ENCODE peak calls at places on chromosomes 11 and 22, in six cellular contexts. V is A549, F is K562, P is IMR-90, Q is activated B cell treated with CpG ODN at 0.5 μM for 24 hours, A is prostate gland. B is an unnamed sample.

GRCh38 chr11:74683941-74684481 is 47.2 kb downstream of the CHRDL2 start:
- DNase-seq in V (no peak), F (no peak), P (peak), Q (no peak), A (no peak), B (no peak)

GRCh38 chr22:40374567-40374966 is 4.2 kb downstream of the SGSM3 start:
- DNase-seq in V (no peak), F (no peak), P (no peak), Q (no peak), A (no peak), B (no peak)

GRCh38 chr22:21827628-21828267 is 39.7 kb downstream of the MAPK1 start:
- DNase-seq in V (no peak), F (no peak), P (no peak), Q (no peak), A (no peak), B (no peak)

GRCh38 chr11:115170133-115170815 is 333.9 kb downstream of the CADM1 start:
- DNase-seq in V (no peak), F (peak), P (peak), Q (no peak), A (no peak), B (no peak)

GRCh38 chr11:115676206-115676605 is 172.0 kb upstream of the CADM1 start:
- DNase-seq in V (no peak), F (no peak), P (no peak), Q (no peak), A (no peak), B (no peak)

GRCh38 chr11:18457435-18457834 is 1.8 kb downstream of the LDHAL6A start:
- DNase-seq in V (peak), F (no peak), P (no peak), Q (no peak), A (no peak), B (no peak)

GRCh38 chr22:36182871-36183270 is 18.7 kb downstream of the APOL4 start:
- DNase-seq in V (no peak), F (no peak), P (no peak), Q (no peak), A (no peak), B (no peak)

GRCh38 chr11:103812680-103813079 is 223.8 kb upstream of the DDI1 start:
- DNase-seq in V (no peak), F (no peak), P (no peak), Q (no peak), A (no peak), B (no peak)

GRCh38 chr11:104164028-104164520 is at the start of gene PDGFD:
- DNase-seq in V (peak), F (no peak), P (peak), Q (peak), A (peak), B (no peak)

GRCh38 chr22:20424937-20425587 is 12.6 kb downstream of the SCARF2 start:
- DNase-seq in V (no peak), F (no peak), P (no peak), Q (no peak), A (no peak), B (no peak)

GRCh38 chr11:13358871-13359270 is 81.3 kb downstream of the BMAL1 start:
- DNase-seq in V (no peak), F (no peak), P (peak), Q (no peak), A (no peak), B (no peak)

GRCh38 chr11:75350743-75351540 is 519 bp downstream of the ARRB1 start:
- DNase-seq in V (no peak), F (peak), P (peak), Q (peak), A (peak), B (no peak)

GRCh38 chr11:1120532-1121342 is 37.0 kb upstream of the MUC5AC start:
- DNase-seq in V (no peak), F (no peak), P (no peak), Q (peak), A (no peak), B (no peak)

GRCh38 chr22:18999416-18999815 is 63.3 kb upstream of the PRODH start:
- DNase-seq in V (no peak), F (no peak), P (no peak), Q (no peak), A (no peak), B (no peak)

GRCh38 chr22:29259253-29259899 is 8.4 kb downstream of the RHBDD3 start:
- DNase-seq in V (peak), F (no peak), P (no peak), Q (no peak), A (no peak), B (no peak)

GRCh38 chr11:76335827-76336226 is 45.1 kb downstream of the THAP12 start:
- DNase-seq in V (no peak), F (no peak), P (no peak), Q (no peak), A (no peak), B (no peak)

GRCh38 chr11:63999349-64000025 is 13.2 kb downstream of the OTUB1 start:
- DNase-seq in V (no peak), F (peak), P (no peak), Q (peak), A (peak), B (no peak)

GRCh38 chr11:62399172-62399867 is 19.5 kb upstream of the SCGB1A1 start:
- DNase-seq in V (no peak), F (no peak), P (no peak), Q (no peak), A (no peak), B (peak)

GRCh38 chr22:42931421-42932196 is 74.5 kb upstream of the ARFGAP3 start:
- DNase-seq in V (no peak), F (no peak), P (peak), Q (no peak), A (no peak), B (no peak)

GRCh38 chr22:32661296-32661695 is 140.2 kb upstream of the TIMP3 start:
- DNase-seq in V (no peak), F (no peak), P (peak), Q (no peak), A (no peak), B (no peak)

GRCh38 chr11:119532551-119532950 is 109.6 kb upstream of the THY1 start:
- DNase-seq in V (no peak), F (no peak), P (no peak), Q (no peak), A (no peak), B (no peak)

GRCh38 chr11:123307276-123307675 is 112.2 kb upstream of the CLMP start:
- DNase-seq in V (no peak), F (no peak), P (no peak), Q (no peak), A (no peak), B (no peak)

GRCh38 chr22:48755332-48755949 is 1072.2 kb downstream of the BRD1 start:
- DNase-seq in V (no peak), F (no peak), P (no peak), Q (no peak), A (no peak), B (no peak)

GRCh38 chr11:93089474-93090102 is 108.2 kb downstream of the SLC36A4 start:
- DNase-seq in V (peak), F (no peak), P (peak), Q (no peak), A (no peak), B (no peak)

GRCh38 chr11:61657566-61657965 is 22.6 kb upstream of the DAGLA start:
- DNase-seq in V (no peak), F (no peak), P (no peak), Q (no peak), A (peak), B (no peak)

GRCh38 chr22:23237201-23237798 is 57.0 kb downstream of the BCR start:
- DNase-seq in V (no peak), F (peak), P (peak), Q (no peak), A (no peak), B (no peak)

GRCh38 chr22:49951001-49951677 is 9.4 kb upstream of the PIM3 start:
- DNase-seq in V (no peak), F (peak), P (peak), Q (no peak), A (peak), B (no peak)

GRCh38 chr11:112795142-112795815 is 165.9 kb upstream of the NCAM1 start:
- DNase-seq in V (peak), F (peak), P (peak), Q (no peak), A (no peak), B (no peak)

GRCh38 chr11:100740440-100740839 is 53.4 kb downstream of the ARHGAP42 start:
- DNase-seq in V (no peak), F (no peak), P (peak), Q (no peak), A (no peak), B (no peak)

GRCh38 chr11:8732276-8732675 is 49.7 kb downstream of the RPL27A start:
- DNase-seq in V (no peak), F (no peak), P (no peak), Q (peak), A (no peak), B (no peak)

DNA sequence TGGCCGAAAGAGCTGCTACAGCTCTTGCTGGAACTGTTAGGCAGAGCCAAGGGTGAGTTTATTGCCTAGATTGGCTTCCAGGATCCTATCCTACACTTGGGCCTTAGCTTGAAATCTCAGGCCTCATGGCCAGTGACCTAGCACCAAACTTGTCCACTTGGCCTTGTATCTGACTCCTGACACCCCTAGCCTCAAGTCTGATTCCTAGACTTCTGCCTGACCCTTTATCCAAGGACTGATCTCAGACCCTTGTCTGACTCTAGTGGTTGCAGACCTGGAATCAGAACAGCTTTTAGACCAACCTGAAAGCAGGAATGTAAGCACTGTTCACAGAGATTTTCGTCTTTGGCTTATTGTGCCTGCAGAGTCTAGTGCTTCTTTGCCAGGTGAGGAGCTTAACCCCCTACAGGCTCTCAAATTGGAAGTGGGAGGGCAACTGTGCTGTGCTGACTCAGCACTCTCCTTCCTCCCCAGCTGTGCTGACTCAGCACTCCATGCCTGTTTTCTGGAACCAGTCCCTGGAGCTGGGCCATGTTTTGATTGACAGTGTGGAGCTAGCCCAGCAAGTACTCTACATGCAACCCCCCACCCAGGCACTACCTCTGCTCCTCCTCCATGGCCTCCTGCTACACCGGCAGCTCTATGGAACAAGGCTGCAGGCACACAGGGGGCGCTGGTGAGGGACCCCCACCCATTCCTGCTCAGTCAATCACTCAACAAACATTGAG is 35.1 kb downstream of the RRP8 start:
- DNase-seq in V (no peak), F (peak), P (peak), Q (no peak), A (no peak), B (no peak)
- TF ChIP-seq CTCF in V (no peak), F (peak), P (no peak), Q (no peak), A (no peak), B (peak)

DNA sequence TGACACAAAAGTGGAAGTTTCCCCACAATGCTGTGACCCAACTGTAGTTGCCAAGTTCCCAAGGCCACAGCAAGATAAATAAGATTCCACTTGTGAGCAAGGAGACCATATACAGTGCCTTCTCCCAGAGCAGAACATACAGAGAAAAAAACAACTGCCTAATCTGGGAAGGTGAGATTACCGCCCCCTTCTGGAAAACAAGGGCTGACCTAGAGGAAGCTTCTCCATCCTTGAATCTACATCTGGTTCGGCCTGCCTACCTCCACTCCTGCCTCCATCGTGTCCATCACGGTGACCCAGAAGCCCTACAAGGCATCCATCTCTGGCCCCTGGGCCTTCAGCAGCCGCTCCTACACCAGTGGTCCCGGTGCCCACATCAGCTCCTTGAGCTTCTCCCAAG is 6.1 kb upstream of the RNASEH2C start:
- DNase-seq in V (no peak), F (no peak), P (no peak), Q (no peak), A (no peak), B (no peak)
- TF ChIP-seq CTCF in V (peak), F (peak), P (no peak), Q (no peak), A (no peak), B (no peak)

DNA sequence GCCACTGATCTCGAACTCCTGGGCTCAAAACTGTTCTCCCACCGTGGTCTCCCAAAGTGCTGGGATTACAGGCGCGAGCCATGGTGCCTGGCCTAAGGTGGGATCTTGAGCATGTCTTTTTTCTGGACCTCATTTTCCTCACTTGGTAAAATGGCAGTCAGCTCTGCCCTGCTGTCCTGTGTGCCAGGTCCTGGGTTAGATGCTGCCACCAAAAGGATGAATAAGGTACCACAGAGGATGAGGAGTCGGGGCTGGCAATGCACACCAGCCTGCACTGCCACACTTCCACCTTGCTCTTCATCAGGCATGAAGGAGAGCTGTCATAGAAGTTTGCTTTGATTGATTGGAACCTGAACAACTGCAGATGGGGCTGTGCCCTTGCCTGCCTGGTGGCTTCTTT is 32.3 kb downstream of the ACO2 start:
- DNase-seq in V (peak), F (no peak), P (no peak), Q (no peak), A (no peak), B (no peak)
- TF ChIP-seq CTCF in V (peak), F (no peak), P (peak), Q (no peak), A (no peak), B (peak)

GRCh38 chr11:107931206-107931605 is 3.0 kb downstream of the RAB39A start:
- DNase-seq in V (no peak), F (no peak), P (no peak), Q (no peak), A (no peak), B (no peak)
- TF ChIP-seq CTCF in V (no peak), F (no peak), P (no peak), Q (no peak), A (no peak), B (no peak)

GRCh38 chr22:27881404-27881803 is 37.7 kb downstream of the PITPNB start:
- DNase-seq in V (no peak), F (no peak), P (peak), Q (no peak), A (peak), B (no peak)

GRCh38 chr22:27883656-27884350 is 35.3 kb downstream of the PITPNB start:
- DNase-seq in V (no peak), F (no peak), P (no peak), Q (no peak), A (no peak), B (no peak)

GRCh38 chr22:27877501-27877900 is 41.6 kb downstream of the PITPNB start:
- DNase-seq in V (no peak), F (no peak), P (no peak), Q (no peak), A (no peak), B (no peak)

GRCh38 chr22:27879923-27880322 is 39.1 kb downstream of the PITPNB start:
- DNase-seq in V (peak), F (peak), P (peak), Q (no peak), A (no peak), B (no peak)

DNA sequence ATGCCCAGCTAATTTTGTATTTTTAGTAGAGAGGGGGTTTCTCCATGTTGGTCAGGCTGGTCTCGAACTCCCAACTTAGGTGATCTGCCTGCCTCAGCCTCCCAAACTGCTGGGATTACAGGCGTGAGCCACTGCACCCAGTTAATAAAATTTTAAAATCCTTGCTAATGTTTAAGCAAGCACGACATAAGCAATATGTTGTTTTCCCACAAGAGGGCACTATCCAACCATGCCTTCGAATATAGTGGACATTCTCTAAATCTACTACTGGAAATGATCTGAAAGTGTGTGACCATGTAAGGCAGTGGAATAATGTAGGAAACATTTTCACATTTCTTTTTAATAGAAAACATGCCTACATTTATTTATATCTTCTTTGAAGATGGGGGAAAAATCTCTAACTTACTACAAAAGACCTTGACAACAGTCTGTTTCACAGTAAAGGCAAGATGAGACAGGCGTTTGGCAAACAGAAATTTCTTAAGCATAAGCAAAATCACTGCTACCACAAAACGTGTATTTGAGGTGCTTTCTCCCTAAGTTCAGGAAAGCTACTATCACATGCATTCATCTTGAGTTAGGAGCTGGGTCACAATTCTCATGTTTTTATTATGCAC is 38.2 kb downstream of the PITPNB start:
- DNase-seq in V (peak), F (no peak), P (peak), Q (no peak), A (peak), B (no peak)
- TF ChIP-seq CTCF in V (peak), F (peak), P (peak), Q (peak), A (peak), B (peak)

B was measured in D721Med.